ENCODE peak calls at places on chromosome 13, in nine cellular contexts. V, A, J, Y, H, Z, X, P and G are unnamed samples.

GRCh38 chr13:58587183-58587582 is 955.6 kb downstream of the PCDH17 start:
- DNase-seq in V (no peak), A (no peak), J (no peak), Y (no peak), H (no peak), Z (no peak), X (no peak), P (no peak), G (no peak)

GRCh38 chr13:23512762-23513395 is 57.3 kb upstream of the TNFRSF19 start:
- DNase-seq in V (no peak), A (no peak), J (no peak), Y (no peak), H (no peak), Z (no peak), X (no peak), P (no peak), G (no peak)

GRCh38 chr13:39729161-39729560 is 73.7 kb downstream of the COG6 start:
- DNase-seq in V (no peak), A (peak), J (peak), Y (no peak), H (no peak), Z (no peak), X (no peak), P (no peak), G (no peak)

GRCh38 chr13:66974889-66975288 is 255.2 kb downstream of the PCDH9 start:
- DNase-seq in V (no peak), A (no peak), J (no peak), Y (no peak), H (no peak), Z (no peak), X (no peak), P (no peak), G (no peak)

GRCh38 chr13:52348983-52349780 is 56.8 kb downstream of the THSD1 start:
- DNase-seq in V (no peak), A (peak), J (peak), Y (no peak), H (no peak), Z (no peak), X (peak), P (no peak), G (no peak)

GRCh38 chr13:55160911-55161310 is 1979.8 kb upstream of the PRR20A start:
- DNase-seq in V (no peak), A (no peak), J (no peak), Y (no peak), H (no peak), Z (no peak), X (no peak), P (no peak), G (no peak)

GRCh38 chr13:39516140-39516539 is 86.9 kb downstream of the LHFPL6 start:
- DNase-seq in V (no peak), A (no peak), J (no peak), Y (no peak), H (peak), Z (no peak), X (no peak), P (no peak), G (no peak)

GRCh38 chr13:19685034-19685433 is 51.6 kb downstream of the MPHOSPH8 start:
- DNase-seq in V (no peak), A (no peak), J (no peak), Y (no peak), H (no peak), Z (no peak), X (no peak), P (no peak), G (no peak)

GRCh38 chr13:44022196-44022595 is 142.5 kb downstream of the LACC1 start:
- DNase-seq in V (no peak), A (no peak), J (no peak), Y (no peak), H (peak), Z (no peak), X (no peak), P (no peak), G (no peak)

GRCh38 chr13:64675256-64675892 is 2554.8 kb downstream of the PCDH9 start:
- DNase-seq in V (no peak), A (no peak), J (peak), Y (no peak), H (no peak), Z (no peak), X (no peak), P (no peak), G (no peak)

GRCh38 chr13:98930014-98930625 is 47.7 kb downstream of the DOCK9 start:
- DNase-seq in V (no peak), A (no peak), J (no peak), Y (no peak), H (no peak), Z (peak), X (no peak), P (peak), G (no peak)

GRCh38 chr13:98576215-98576945 is 527 bp downstream of the STK24 start:
- DNase-seq in V (peak), A (no peak), J (no peak), Y (no peak), H (peak), Z (no peak), X (peak), P (no peak), G (peak)

GRCh38 chr13:109330941-109331340 is 455.4 kb downstream of the IRS2 start:
- DNase-seq in V (no peak), A (no peak), J (peak), Y (no peak), H (no peak), Z (no peak), X (no peak), P (no peak), G (no peak)

GRCh38 chr13:111612918-111613317 is 292.5 kb downstream of the TEX29 start:
- DNase-seq in V (no peak), A (no peak), J (no peak), Y (no peak), H (no peak), Z (no peak), X (no peak), P (no peak), G (no peak)

GRCh38 chr13:100987993-100988392 is 313.4 kb upstream of the TMTC4 start:
- DNase-seq in V (no peak), A (peak), J (peak), Y (no peak), H (no peak), Z (peak), X (no peak), P (no peak), G (peak)

GRCh38 chr13:42788601-42789000 is 7.2 kb downstream of the FAM216B start:
- DNase-seq in V (no peak), A (no peak), J (no peak), Y (no peak), H (no peak), Z (no peak), X (no peak), P (no peak), G (no peak)

GRCh38 chr13:98869408-98870090 is 108.3 kb downstream of the DOCK9 start:
- DNase-seq in V (no peak), A (no peak), J (no peak), Y (no peak), H (no peak), Z (no peak), X (no peak), P (no peak), G (no peak)

GRCh38 chr13:23583491-23583890 is 13.3 kb downstream of the TNFRSF19 start:
- DNase-seq in V (no peak), A (no peak), J (no peak), Y (no peak), H (no peak), Z (no peak), X (no peak), P (no peak), G (no peak)

GRCh38 chr13:114230117-114230516 is 4.6 kb upstream of the CDC16 start:
- DNase-seq in V (no peak), A (no peak), J (peak), Y (no peak), H (no peak), Z (no peak), X (no peak), P (no peak), G (no peak)

GRCh38 chr13:75675421-75675820 is 39.3 kb downstream of the LMO7 start:
- DNase-seq in V (no peak), A (no peak), J (peak), Y (no peak), H (no peak), Z (no peak), X (no peak), P (no peak), G (no peak)

GRCh38 chr13:24512208-24513068 is at the start of gene PARP4:
- DNase-seq in V (peak), A (peak), J (peak), Y (peak), H (peak), Z (peak), X (peak), P (peak), G (peak)